ENCODE peak calls at places on chromosomes 3 and 15, in five cellular contexts. S, J, O, X and G are unnamed samples.

GRCh38 chr15:71375934-71376333 is 260.7 kb downstream of the THSD4 start:
- DNase-seq in S (no peak), J (no peak), O (no peak), X (no peak), G (no peak)

GRCh38 chr3:172203522-172204258 is 164.3 kb downstream of the FNDC3B start:
- DNase-seq in S (no peak), J (no peak), O (no peak), X (no peak), G (peak)

GRCh38 chr15:29670266-29670665 is 152.0 kb downstream of the TJP1 start:
- DNase-seq in S (no peak), J (no peak), O (no peak), X (no peak), G (no peak)

GRCh38 chr15:78977091-78977571 is 32.3 kb upstream of the CTSH start:
- DNase-seq in S (no peak), J (no peak), O (no peak), X (no peak), G (no peak)

GRCh38 chr3:117719316-117719926 is 1009.8 kb downstream of the TUSC7 start:
- DNase-seq in S (peak), J (no peak), O (no peak), X (no peak), G (peak)

GRCh38 chr15:78811124-78811824 is at the start of gene ADAMTS7:
- DNase-seq in S (peak), J (peak), O (peak), X (peak), G (no peak)

GRCh38 chr15:74203914-74204431 is 1.4 kb upstream of the STRA6 start:
- DNase-seq in S (no peak), J (no peak), O (no peak), X (no peak), G (no peak)

GRCh38 chr3:22161315-22161714 is 410.3 kb upstream of the ZNF385D start:
- DNase-seq in S (no peak), J (no peak), O (no peak), X (no peak), G (no peak)

GRCh38 chr15:27077790-27078189 is 106.8 kb downstream of the GABRG3 start:
- DNase-seq in S (no peak), J (no peak), O (no peak), X (no peak), G (no peak)

GRCh38 chr15:48052871-48053383 is 67.9 kb upstream of the SLC24A5 start:
- DNase-seq in S (no peak), J (no peak), O (no peak), X (no peak), G (no peak)

GRCh38 chr3:48268381-48268935 is 27.6 kb downstream of the ZNF589 start:
- DNase-seq in S (no peak), J (peak), O (no peak), X (no peak), G (no peak)

GRCh38 chr3:101571028-101571895 is 2.7 kb upstream of the PCNP start:
- DNase-seq in S (no peak), J (no peak), O (no peak), X (no peak), G (no peak)

GRCh38 chr3:106399208-106399607 is 530.4 kb upstream of the CBLB start:
- DNase-seq in S (no peak), J (no peak), O (no peak), X (no peak), G (no peak)

GRCh38 chr3:30523366-30523765 is 83.0 kb upstream of the TGFBR2 start:
- DNase-seq in S (no peak), J (no peak), O (no peak), X (no peak), G (no peak)

GRCh38 chr15:29690765-29691475 is 131.3 kb downstream of the TJP1 start:
- DNase-seq in S (no peak), J (no peak), O (no peak), X (no peak), G (peak)

GRCh38 chr3:106542101-106542769 is 673.4 kb upstream of the CBLB start:
- DNase-seq in S (no peak), J (no peak), O (no peak), X (no peak), G (no peak)

GRCh38 chr3:160130950-160131349 is 94.3 kb upstream of the C3orf80 start:
- DNase-seq in S (no peak), J (no peak), O (no peak), X (no peak), G (no peak)

GRCh38 chr3:76570436-76571057 is 469.4 kb upstream of the ROBO2 start:
- DNase-seq in S (peak), J (no peak), O (no peak), X (no peak), G (no peak)

GRCh38 chr3:172520332-172520831 is 2.8 kb downstream of the TNFSF10 start:
- DNase-seq in S (no peak), J (no peak), O (peak), X (no peak), G (no peak)

GRCh38 chr15:86076468-86076867 is 3.2 kb upstream of the AGBL1 start:
- DNase-seq in S (no peak), J (no peak), O (no peak), X (no peak), G (no peak)

GRCh38 chr15:94965593-94965992 is 734.2 kb downstream of the MCTP2 start:
- DNase-seq in S (no peak), J (no peak), O (no peak), X (no peak), G (no peak)

GRCh38 chr3:11641683-11642407 is 1.9 kb downstream of the VGLL4 start:
- DNase-seq in S (peak), J (no peak), O (no peak), X (no peak), G (no peak)

GRCh38 chr3:84738101-84738500 is 220.7 kb upstream of the CADM2 start:
- DNase-seq in S (no peak), J (no peak), O (no peak), X (no peak), G (no peak)

GRCh38 chr15:39756806-39757522 is 25.7 kb downstream of the FSIP1 start:
- DNase-seq in S (peak), J (peak), O (peak), X (no peak), G (peak)

GRCh38 chr3:24012589-24013257 is 67.6 kb downstream of the NR1D2 start:
- DNase-seq in S (no peak), J (no peak), O (no peak), X (no peak), G (no peak)

GRCh38 chr15:38490231-38490630 is 36.3 kb downstream of the FAM98B start:
- DNase-seq in S (no peak), J (no peak), O (no peak), X (no peak), G (no peak)

GRCh38 chr3:32706348-32707025 is 21.5 kb downstream of the CNOT10 start:
- DNase-seq in S (no peak), J (no peak), O (no peak), X (no peak), G (no peak)

GRCh38 chr15:90037510-90037860 is 36.4 kb downstream of the ZNF710 start:
- DNase-seq in S (no peak), J (no peak), O (no peak), X (no peak), G (no peak)

GRCh38 chr15:78316211-78317077 is 17.0 kb upstream of the SKIC8 start:
- DNase-seq in S (no peak), J (peak), O (no peak), X (peak), G (no peak)

GRCh38 chr3:88222343-88222742 is 72.6 kb downstream of the C3orf38 start:
- DNase-seq in S (no peak), J (no peak), O (no peak), X (no peak), G (no peak)

GRCh38 chr3:13161021-13161759 is 88.0 kb upstream of the IQSEC1 start:
- DNase-seq in S (no peak), J (peak), O (no peak), X (no peak), G (no peak)

GRCh38 chr15:87704276-87704675 is 552.3 kb downstream of the NTRK3 start:
- DNase-seq in S (no peak), J (no peak), O (no peak), X (no peak), G (no peak)

GRCh38 chr3:156161172-156161571 is 40.8 kb downstream of the KCNAB1 start:
- DNase-seq in S (no peak), J (no peak), O (no peak), X (no peak), G (no peak)

GRCh38 chr3:156158656-156159295 is 38.4 kb downstream of the KCNAB1 start:
- DNase-seq in S (no peak), J (no peak), O (no peak), X (no peak), G (no peak)

DNA sequence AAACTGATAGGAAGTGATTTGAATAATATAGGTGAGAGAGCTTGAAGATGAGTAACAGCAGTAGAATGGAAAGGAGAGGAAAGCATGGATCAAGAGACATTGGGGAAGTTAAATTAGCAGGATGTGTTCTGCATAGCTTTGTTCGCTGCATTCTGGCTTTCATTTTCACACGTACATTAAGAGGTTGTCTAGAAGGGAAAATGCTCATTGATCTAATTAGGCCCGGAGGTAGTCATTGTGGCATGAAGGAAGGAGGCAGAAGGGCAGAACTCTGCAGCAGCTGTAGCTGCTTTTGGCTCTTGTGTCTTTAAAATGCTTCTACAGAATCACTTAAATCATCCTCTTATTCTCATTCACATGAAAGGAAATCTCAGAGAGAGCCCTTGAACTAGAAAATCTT is 40.3 kb downstream of the KCNAB1 start:
- DNase-seq in S (no peak), J (no peak), O (no peak), X (no peak), G (no peak)
- H3K4me3 ChIP-seq in S (no peak), J (no peak), O (no peak), X (no peak), G (no peak)

GRCh38 chr15:40847225-40847961 is 3.5 kb downstream of the SPINT1 start:
- DNase-seq in S (peak), J (peak), O (no peak), X (peak), G (peak)
- TF ChIP-seq CTCF in S (no peak), J (no peak), O (no peak), X (no peak), G (no peak)

DNA sequence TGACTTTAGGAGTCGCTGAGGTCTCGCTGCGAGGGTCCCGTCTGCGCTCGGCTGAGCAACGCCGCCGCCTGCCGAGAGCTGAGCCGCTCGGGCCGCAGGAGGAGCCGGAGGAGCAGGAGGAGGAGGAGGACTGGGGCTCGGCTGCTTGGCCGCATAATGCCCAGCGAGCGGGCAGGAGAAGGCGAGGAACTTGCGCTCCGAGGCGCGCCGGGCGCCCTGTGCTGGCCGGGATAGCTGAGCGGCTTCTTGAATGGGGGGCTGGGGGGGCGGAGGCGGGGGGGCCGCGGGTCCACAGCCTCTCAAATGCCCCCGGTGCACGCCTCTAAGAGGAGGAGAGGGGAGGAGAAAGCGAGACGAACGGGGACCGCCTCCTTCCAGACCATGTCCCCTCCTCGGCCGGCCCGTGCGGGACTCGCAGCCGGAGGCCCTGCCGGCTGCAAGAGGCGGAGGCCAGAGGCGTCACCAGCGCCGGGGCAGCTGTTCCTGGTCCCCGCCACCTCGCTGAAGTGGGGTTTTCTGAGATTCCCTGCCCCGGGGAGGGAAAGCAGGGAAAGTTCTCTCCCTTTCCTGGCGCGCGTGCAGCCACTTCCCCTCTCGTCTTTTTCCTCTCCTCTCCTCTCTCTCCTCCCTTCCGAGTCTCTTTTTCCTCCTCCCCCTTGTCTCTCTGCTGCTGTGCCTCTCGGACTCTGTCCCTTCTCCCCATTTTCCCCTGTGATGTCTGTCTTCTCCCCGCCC is at the start of gene ADAMTS9:
- DNase-seq in S (no peak), J (peak), O (no peak), X (peak), G (no peak)
- H3K4me3 ChIP-seq in S (no peak), J (peak), O (peak), X (peak), G (peak)

GRCh38 chr3:66722675-66723074 is 221.9 kb upstream of the LRIG1 start:
- DNase-seq in S (no peak), J (no peak), O (peak), X (peak), G (no peak)

GRCh38 chr3:66715806-66716205 is 215.0 kb upstream of the LRIG1 start:
- DNase-seq in S (no peak), J (no peak), O (no peak), X (no peak), G (no peak)

GRCh38 chr3:66723231-66723630 is 222.4 kb upstream of the LRIG1 start:
- DNase-seq in S (no peak), J (no peak), O (no peak), X (no peak), G (no peak)

GRCh38 chr3:66719796-66720195 is 219.0 kb upstream of the LRIG1 start:
- DNase-seq in S (no peak), J (no peak), O (no peak), X (no peak), G (no peak)

DNA sequence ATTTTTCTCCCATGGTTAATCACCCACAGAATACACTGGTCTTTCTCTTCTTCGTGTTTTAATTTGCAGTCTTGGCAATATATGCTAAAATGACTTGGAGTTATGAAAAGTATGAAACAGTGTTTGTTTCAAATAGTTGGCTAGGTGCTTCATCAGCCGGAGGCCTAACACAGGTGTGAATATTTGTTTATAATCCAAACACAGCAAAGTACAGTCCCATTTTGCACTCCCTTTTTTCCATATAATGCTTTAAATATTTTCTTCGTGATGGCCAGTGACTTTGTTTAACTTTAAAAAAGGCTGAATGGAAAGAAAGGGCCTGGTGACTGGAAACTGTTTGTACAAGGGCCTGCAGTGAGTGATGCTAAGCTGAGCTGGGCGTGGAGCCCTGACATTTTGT is 219.7 kb upstream of the LRIG1 start:
- DNase-seq in S (no peak), J (no peak), O (no peak), X (no peak), G (no peak)
- TF ChIP-seq CTCF in S (no peak), J (no peak), O (no peak), X (no peak), G (no peak)

DNA sequence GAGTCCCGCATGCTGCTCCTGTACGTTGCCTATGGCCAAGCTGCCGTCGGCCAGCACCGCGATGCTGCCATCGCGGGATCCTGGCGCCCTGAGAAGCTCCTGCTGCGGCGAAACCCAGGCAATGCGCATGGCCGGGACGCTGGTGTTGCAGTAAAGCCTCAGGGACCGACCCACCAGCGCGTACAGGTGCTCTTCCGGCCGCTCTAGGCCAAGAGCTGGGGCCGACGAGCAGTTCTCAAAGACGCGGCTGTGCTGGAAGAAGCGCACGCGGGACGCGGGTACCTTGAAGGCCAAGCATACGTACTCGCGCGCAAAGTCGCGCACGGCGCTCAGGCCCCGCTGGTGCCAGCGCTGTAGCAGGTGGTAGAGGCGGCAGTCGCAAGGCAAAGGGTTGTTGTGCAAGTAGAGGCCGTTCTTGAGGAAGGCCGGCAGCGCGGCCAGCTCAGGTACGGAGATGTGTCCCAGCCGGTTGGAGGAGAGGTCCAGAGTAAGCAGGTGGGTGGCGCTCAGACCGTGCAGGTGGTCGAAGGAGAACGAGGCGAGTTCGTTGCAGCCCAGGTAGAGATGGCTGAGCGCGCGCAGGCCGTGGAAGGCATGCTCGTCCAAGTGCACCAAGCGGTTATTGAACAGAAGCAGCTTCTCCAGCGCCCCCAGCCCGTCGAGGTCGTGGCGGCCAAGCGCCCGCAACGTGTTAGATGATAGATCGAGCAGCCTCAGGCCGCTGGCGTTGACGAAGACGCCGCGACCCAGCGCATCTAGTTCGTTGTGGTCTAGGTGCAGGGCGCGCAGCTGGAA is 868 bp downstream of the AMIGO3 start:
- DNase-seq in S (no peak), J (no peak), O (no peak), X (no peak), G (no peak)
- H3K4me3 ChIP-seq in S (no peak), J (no peak), O (peak), X (peak), G (peak)

DNA sequence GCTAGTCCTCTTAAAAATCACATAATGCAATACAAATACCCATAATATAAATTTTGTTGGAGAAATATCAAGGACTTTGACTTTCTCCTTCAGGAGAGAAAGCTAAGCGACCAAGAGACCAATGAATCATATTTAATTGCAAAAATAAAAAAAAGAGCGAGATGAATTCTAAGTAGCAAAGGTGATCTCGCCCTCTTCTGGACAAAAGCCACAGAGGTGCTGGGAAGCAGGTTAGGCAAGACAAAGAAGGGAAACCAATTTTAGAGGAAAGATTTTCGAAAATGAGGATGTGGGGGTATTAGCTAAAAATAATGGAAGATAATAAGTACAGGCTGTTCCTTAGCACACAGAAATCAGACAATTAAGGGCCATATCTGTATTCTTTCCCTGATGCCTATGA is 111.4 kb upstream of the PLAAT1 start:
- DNase-seq in S (no peak), J (peak), O (no peak), X (no peak), G (no peak)
- TF ChIP-seq CTCF in S (peak), J (peak), O (no peak), X (no peak), G (peak)